ENCODE peak calls at places on chromosomes 2 and 18, in eight cellular contexts. V is AG09309, Q is WTC11, W is PC-9, E is AG09319, J is transverse colon, H is fibroblast of mammary gland, Y is AG04449. S is an unnamed sample.

GRCh38 chr18:3688682-3689081 is 238.7 kb downstream of the TGIF1 start:
- DNase-seq in V (peak), Q (no peak), W (no peak), E (peak), J (no peak), H (peak), Y (peak), S (no peak)

GRCh38 chr2:95068256-95068655 is 42.7 kb downstream of the MAL start:
- DNase-seq in V (no peak), Q (no peak), W (no peak), E (no peak), J (no peak), H (no peak), Y (no peak), S (no peak)

GRCh38 chr2:137764638-137765037 is 199.6 kb upstream of the HNMT start:
- DNase-seq in V (no peak), Q (no peak), W (no peak), E (no peak), J (no peak), H (no peak), Y (no peak), S (no peak)

GRCh38 chr18:55202232-55202917 is 243.1 kb upstream of the CCDC68 start:
- DNase-seq in V (no peak), Q (no peak), W (no peak), E (no peak), J (no peak), H (no peak), Y (no peak), S (no peak)

GRCh38 chr2:221931251-221931991 is 359.3 kb upstream of the EPHA4 start:
- DNase-seq in V (no peak), Q (no peak), W (no peak), E (no peak), J (no peak), H (no peak), Y (no peak), S (no peak)

GRCh38 chr2:236545814-236546480 is 23.7 kb upstream of the ACKR3 start:
- DNase-seq in V (no peak), Q (no peak), W (no peak), E (no peak), J (no peak), H (no peak), Y (no peak), S (peak)

GRCh38 chr2:32009479-32010256 is 1.1 kb downstream of the MEMO1 start:
- DNase-seq in V (no peak), Q (peak), W (peak), E (no peak), J (peak), H (no peak), Y (no peak), S (no peak)

GRCh38 chr18:45402485-45403056 is 212.7 kb upstream of the SLC14A2 start:
- DNase-seq in V (no peak), Q (no peak), W (no peak), E (no peak), J (peak), H (peak), Y (no peak), S (no peak)

GRCh38 chr2:128425216-128425615 is 106.5 kb upstream of the HS6ST1 start:
- DNase-seq in V (no peak), Q (no peak), W (no peak), E (no peak), J (peak), H (no peak), Y (no peak), S (no peak)

GRCh38 chr18:77061946-77062517 is 70.6 kb downstream of the MBP start:
- DNase-seq in V (no peak), Q (no peak), W (no peak), E (no peak), J (no peak), H (no peak), Y (no peak), S (no peak)

GRCh38 chr2:24708537-24709152 is 84.5 kb downstream of the PTRHD1 start:
- DNase-seq in V (no peak), Q (no peak), W (no peak), E (no peak), J (no peak), H (peak), Y (peak), S (no peak)

GRCh38 chr2:56202722-56203121 is 18.9 kb downstream of the CCDC85A start:
- DNase-seq in V (no peak), Q (no peak), W (no peak), E (no peak), J (no peak), H (no peak), Y (no peak), S (no peak)

GRCh38 chr2:122023059-122023879 is 267.8 kb downstream of the TSN start:
- DNase-seq in V (no peak), Q (no peak), W (no peak), E (no peak), J (no peak), H (no peak), Y (no peak), S (no peak)

GRCh38 chr2:236167297-236168109 is 683 bp downstream of the GBX2 start:
- DNase-seq in V (no peak), Q (peak), W (peak), E (no peak), J (no peak), H (peak), Y (no peak), S (no peak)

GRCh38 chr2:186299610-186300009 is 186.4 kb upstream of the ZC3H15 start:
- DNase-seq in V (no peak), Q (no peak), W (no peak), E (no peak), J (no peak), H (no peak), Y (no peak), S (no peak)

GRCh38 chr2:16626497-16626896 is 39.1 kb downstream of the CYRIA start:
- DNase-seq in V (no peak), Q (no peak), W (no peak), E (no peak), J (peak), H (peak), Y (no peak), S (no peak)

GRCh38 chr2:169693344-169693743 is 861 bp downstream of the CFAP210 start:
- DNase-seq in V (no peak), Q (no peak), W (no peak), E (no peak), J (no peak), H (peak), Y (no peak), S (no peak)

GRCh38 chr2:99279969-99280695 is 20.9 kb downstream of the LYG1 start:
- DNase-seq in V (no peak), Q (no peak), W (no peak), E (no peak), J (no peak), H (no peak), Y (no peak), S (no peak)

GRCh38 chr2:11004206-11004605 is 92.5 kb downstream of the KCNF1 start:
- DNase-seq in V (no peak), Q (no peak), W (no peak), E (no peak), J (no peak), H (peak), Y (no peak), S (no peak)

GRCh38 chr2:219836647-219837177 is 209.3 kb downstream of the SLC4A3 start:
- DNase-seq in V (peak), Q (no peak), W (peak), E (no peak), J (no peak), H (peak), Y (no peak), S (no peak)

GRCh38 chr2:159939946-159940345 is 122.5 kb downstream of the PLA2R1 start:
- DNase-seq in V (no peak), Q (no peak), W (no peak), E (no peak), J (no peak), H (peak), Y (no peak), S (peak)

GRCh38 chr2:70687461-70687795 is 80.6 kb downstream of the ADD2 start:
- DNase-seq in V (no peak), Q (no peak), W (no peak), E (no peak), J (no peak), H (no peak), Y (no peak), S (no peak)

GRCh38 chr18:28175930-28176673 is 828 bp downstream of the CDH2 start:
- DNase-seq in V (no peak), Q (peak), W (peak), E (no peak), J (no peak), H (peak), Y (no peak), S (peak)

GRCh38 chr2:65071499-65072180 is 15.4 kb downstream of the CEP68 start:
- DNase-seq in V (no peak), Q (peak), W (no peak), E (no peak), J (no peak), H (no peak), Y (no peak), S (no peak)

GRCh38 chr2:195984951-195985726 is 83.5 kb downstream of the DNAH7 start:
- DNase-seq in V (no peak), Q (no peak), W (no peak), E (no peak), J (no peak), H (peak), Y (no peak), S (no peak)

GRCh38 chr2:171309727-171310265 is 124.0 kb downstream of the METTL8 start:
- DNase-seq in V (no peak), Q (no peak), W (no peak), E (no peak), J (no peak), H (no peak), Y (no peak), S (no peak)

GRCh38 chr2:225293638-225294037 is 105.9 kb upstream of the NYAP2 start:
- DNase-seq in V (no peak), Q (no peak), W (no peak), E (no peak), J (no peak), H (no peak), Y (no peak), S (no peak)

GRCh38 chr2:127007652-127008051 is 99.3 kb downstream of the BIN1 start:
- DNase-seq in V (peak), Q (no peak), W (no peak), E (peak), J (no peak), H (peak), Y (peak), S (no peak)

GRCh38 chr2:152037711-152038110 is 61.1 kb downstream of the CACNB4 start:
- DNase-seq in V (no peak), Q (no peak), W (no peak), E (no peak), J (peak), H (no peak), Y (no peak), S (no peak)

GRCh38 chr2:85975581-85975980 is 86.8 kb upstream of the ST3GAL5 start:
- DNase-seq in V (no peak), Q (no peak), W (no peak), E (no peak), J (no peak), H (no peak), Y (no peak), S (no peak)

GRCh38 chr2:189421644-189422043 is 19.6 kb upstream of the WDR75 start:
- DNase-seq in V (no peak), Q (no peak), W (no peak), E (no peak), J (no peak), H (peak), Y (peak), S (no peak)

GRCh38 chr2:174796319-174796771 is 32.1 kb upstream of the CHRNA1 start:
- DNase-seq in V (no peak), Q (no peak), W (no peak), E (no peak), J (no peak), H (no peak), Y (no peak), S (no peak)

GRCh38 chr2:174802459-174802858 is 38.2 kb upstream of the CHRNA1 start:
- DNase-seq in V (no peak), Q (no peak), W (no peak), E (no peak), J (no peak), H (peak), Y (no peak), S (no peak)

GRCh38 chr2:174800436-174801195 is 36.3 kb upstream of the CHRNA1 start:
- DNase-seq in V (no peak), Q (no peak), W (no peak), E (no peak), J (no peak), H (no peak), Y (no peak), S (no peak)

GRCh38 chr2:174797792-174798276 is 33.6 kb upstream of the CHRNA1 start:
- DNase-seq in V (peak), Q (no peak), W (no peak), E (no peak), J (no peak), H (peak), Y (peak), S (no peak)

DNA sequence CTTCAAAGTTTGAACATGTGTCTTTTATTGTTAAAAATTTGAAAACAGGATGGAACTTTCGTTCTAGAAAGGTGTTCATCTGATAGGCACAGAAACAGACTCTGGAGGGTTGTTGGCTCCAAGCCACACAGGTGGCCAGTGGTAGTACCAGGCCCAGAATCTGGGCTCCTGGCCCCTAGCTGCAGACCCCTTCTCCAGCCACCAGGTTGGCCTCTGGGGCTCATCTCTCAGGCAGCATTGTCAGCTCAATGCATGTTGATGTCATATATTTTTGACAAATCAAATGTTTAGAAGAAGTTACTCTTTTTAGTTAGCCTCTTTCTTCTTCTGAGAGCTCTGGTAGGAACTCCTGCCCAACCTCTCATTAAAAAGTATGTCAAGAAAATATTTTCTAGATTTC is 34.5 kb upstream of the CHRNA1 start:
- DNase-seq in V (no peak), Q (no peak), W (no peak), E (no peak), J (no peak), H (no peak), Y (no peak), S (no peak)
- TF ChIP-seq CTCF in V (no peak), Q (no peak), W (no peak), E (no peak), J (no peak), H (no peak), Y (no peak), S (no peak)

GRCh38 chr2:174153757-174154680 is 94.3 kb downstream of the OLA1 start:
- DNase-seq in V (no peak), Q (no peak), W (no peak), E (peak), J (no peak), H (peak), Y (peak), S (no peak)

GRCh38 chr2:174161490-174161889 is 86.8 kb downstream of the OLA1 start:
- DNase-seq in V (no peak), Q (no peak), W (no peak), E (no peak), J (no peak), H (no peak), Y (no peak), S (no peak)

GRCh38 chr2:174157048-174157447 is 91.3 kb downstream of the OLA1 start:
- DNase-seq in V (no peak), Q (no peak), W (no peak), E (no peak), J (no peak), H (no peak), Y (no peak), S (no peak)

DNA sequence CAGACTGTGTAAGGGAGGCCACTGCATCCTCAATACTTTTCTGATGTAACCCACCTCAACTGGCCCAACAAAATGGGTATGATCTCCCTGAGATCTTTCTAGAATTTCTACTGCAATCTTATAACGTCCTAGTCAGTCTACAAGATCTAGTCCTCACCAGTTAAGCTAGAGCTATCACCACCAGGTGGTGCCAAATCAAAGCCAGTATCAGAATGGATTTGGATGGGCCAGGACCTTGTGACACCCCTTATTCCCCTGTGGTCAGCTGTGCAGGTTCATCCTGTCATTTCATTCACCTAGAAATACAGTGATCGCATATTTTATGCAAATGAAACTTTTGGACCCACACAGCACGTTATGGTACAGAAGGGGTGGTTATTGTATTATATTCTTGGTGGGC is 90.3 kb downstream of the OLA1 start:
- DNase-seq in V (no peak), Q (peak), W (no peak), E (no peak), J (peak), H (peak), Y (no peak), S (peak)
- TF ChIP-seq CTCF in V (peak), Q (no peak), W (peak), E (peak), J (peak), H (peak), Y (peak), S (peak)

DNA sequence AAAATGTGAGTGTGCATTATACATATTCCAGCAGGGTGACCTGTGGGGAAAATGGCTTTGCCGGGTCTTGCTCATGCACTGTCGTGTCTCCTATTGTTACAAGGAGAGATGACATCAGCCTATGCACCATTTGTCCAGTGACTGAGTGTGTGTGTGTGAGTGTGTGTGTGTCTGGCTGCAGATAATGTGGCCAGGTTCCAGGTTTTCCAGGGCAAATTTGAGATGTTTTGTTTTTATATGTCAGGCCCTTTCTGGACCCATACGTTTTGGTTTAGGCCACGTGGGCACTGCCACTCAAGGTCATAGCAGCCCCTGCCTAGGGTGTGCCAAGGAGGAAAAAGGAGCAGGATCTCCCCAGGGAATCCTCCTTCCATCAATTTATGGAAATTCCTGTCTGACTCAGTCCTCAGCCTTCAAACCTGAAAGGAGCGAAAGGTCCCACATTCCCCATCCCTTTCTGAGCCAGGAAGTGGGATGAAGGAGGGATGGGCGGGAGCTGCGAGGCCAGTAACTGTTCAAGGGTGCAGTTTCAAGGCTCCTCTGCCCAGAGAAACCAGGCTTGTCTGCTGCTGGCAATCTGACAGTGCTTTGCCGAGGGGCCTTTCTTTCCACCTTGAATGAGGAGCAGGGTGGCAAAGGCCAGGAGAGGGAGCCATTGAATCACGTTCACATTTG is 93.0 kb upstream of the SMAD2 start:
- DNase-seq in V (no peak), Q (peak), W (peak), E (no peak), J (peak), H (peak), Y (no peak), S (no peak)
- TF ChIP-seq CTCF in V (peak), Q (no peak), W (peak), E (peak), J (no peak), H (peak), Y (peak), S (peak)

GRCh38 chr2:30332791-30333453 is 101.6 kb downstream of the LBH start:
- DNase-seq in V (no peak), Q (no peak), W (no peak), E (no peak), J (no peak), H (no peak), Y (no peak), S (peak)
- TF ChIP-seq CTCF in V (no peak), Q (no peak), W (no peak), E (no peak), J (no peak), H (no peak), Y (no peak), S (no peak)

GRCh38 chr18:46485675-46486200 is 171.3 kb downstream of the LOXHD1 start:
- DNase-seq in V (no peak), Q (no peak), W (no peak), E (no peak), J (no peak), H (peak), Y (no peak), S (no peak)
- TF ChIP-seq CTCF in V (no peak), Q (no peak), W (no peak), E (no peak), J (no peak), H (no peak), Y (no peak), S (no peak)